ENCODE peak calls at places on chromosomes 3 and 15, in four cellular contexts. B is transverse colon, E is ovary, N is gastrocnemius medialis. A is an unnamed sample. For H3K4me1, the result is how much of the 10 kb centered on the place peaks cover.

GRCh38 chr15:98826658-98827057 is 178.3 kb downstream of the IGF1R start:
- DNase-seq in B (no peak), E (no peak), N (no peak), A (no peak)

GRCh38 chr3:45277636-45278035 is 51.5 kb upstream of the TMEM158 start:
- DNase-seq in B (no peak), E (no peak), N (no peak), A (no peak)

GRCh38 chr15:65904301-65904700 is 35.0 kb downstream of the RAB11A start:
- DNase-seq in B (no peak), E (no peak), N (no peak), A (peak)

GRCh38 chr15:25789206-25789605 is 73.9 kb downstream of the ATP10A start:
- DNase-seq in B (no peak), E (peak), N (peak), A (no peak)

GRCh38 chr3:171883257-171883892 is 40.2 kb downstream of the TMEM212 start:
- DNase-seq in B (no peak), E (no peak), N (no peak), A (no peak)

GRCh38 chr3:156668073-156668763 is 6.2 kb upstream of the TIPARP start:
- DNase-seq in B (peak), E (no peak), N (no peak), A (no peak)

GRCh38 chr15:83129791-83130190 is 22.3 kb downstream of the TM6SF1 start:
- DNase-seq in B (no peak), E (no peak), N (no peak), A (no peak)

GRCh38 chr15:52150043-52150825 is 37.7 kb upstream of the BCL2L10 start:
- DNase-seq in B (no peak), E (no peak), N (no peak), A (no peak)

GRCh38 chr3:171165986-171166385 is 139.5 kb upstream of the SLC2A2 start:
- DNase-seq in B (no peak), E (no peak), N (no peak), A (no peak)

GRCh38 chr15:99504071-99504822 is 61.5 kb upstream of the MEF2A start:
- DNase-seq in B (no peak), E (no peak), N (no peak), A (peak)

GRCh38 chr3:111159391-111159790 is 87.8 kb downstream of the NECTIN3 start:
- DNase-seq in B (no peak), E (no peak), N (no peak), A (no peak)

GRCh38 chr15:91356083-91356482 is 256.0 kb downstream of the SV2B start:
- DNase-seq in B (peak), E (no peak), N (no peak), A (no peak)

GRCh38 chr3:14467723-14468620 is 65.6 kb downstream of the SLC6A6 start:
- DNase-seq in B (peak), E (peak), N (no peak), A (no peak)

GRCh38 chr3:37853691-37854413 is 7.8 kb upstream of the CTDSPL start:
- DNase-seq in B (peak), E (no peak), N (no peak), A (no peak)

GRCh38 chr15:75606711-75607684 is 18.5 kb downstream of the SNUPN start:
- DNase-seq in B (peak), E (no peak), N (no peak), A (no peak)

GRCh38 chr15:28107111-28107893 is 8.2 kb upstream of the OCA2 start:
- DNase-seq in B (no peak), E (peak), N (no peak), A (no peak)

GRCh38 chr3:30689202-30689641 is 82.8 kb downstream of the TGFBR2 start:
- DNase-seq in B (peak), E (peak), N (no peak), A (no peak)

GRCh38 chr3:18505056-18505455 is 79.9 kb upstream of the SATB1 start:
- DNase-seq in B (no peak), E (no peak), N (no peak), A (no peak)

GRCh38 chr15:84979651-84980050 is 2.0 kb upstream of the PDE8A start:
- DNase-seq in B (peak), E (peak), N (no peak), A (no peak)

GRCh38 chr3:29370021-29370420 is 89.2 kb downstream of the RBMS3 start:
- DNase-seq in B (no peak), E (no peak), N (no peak), A (no peak)

GRCh38 chr3:66428733-66429132 is 72.1 kb downstream of the LRIG1 start:
- DNase-seq in B (peak), E (peak), N (peak), A (no peak)

GRCh38 chr3:116517308-116517707 is 72.0 kb upstream of the LSAMP start:
- DNase-seq in B (no peak), E (no peak), N (no peak), A (no peak)

GRCh38 chr15:98609144-98609852 is 39.0 kb upstream of the IGF1R start:
- DNase-seq in B (no peak), E (no peak), N (no peak), A (peak)

GRCh38 chr15:31435891-31436628 is 109.4 kb downstream of the KLF13 start:
- DNase-seq in B (no peak), E (no peak), N (peak), A (no peak)

GRCh38 chr3:143427626-143428025 is 308.1 kb downstream of the CHST2 start:
- DNase-seq in B (no peak), E (no peak), N (no peak), A (no peak)

GRCh38 chr3:12655701-12656100 is 8.2 kb downstream of the RAF1 start:
- DNase-seq in B (no peak), E (no peak), N (no peak), A (no peak)
- H3K4me1 ChIP-seq in B (under half), E (under half), N (half or more), A (half or more)

GRCh38 chr3:186361612-186362408 is at the start of gene DGKG:
- DNase-seq in B (peak), E (peak), N (no peak), A (no peak)
- TF ChIP-seq POLR2A in B (peak), E (peak), N (no peak), A (peak)

GRCh38 chr3:36763850-36764703 is at the start of gene DCLK3:
- DNase-seq in B (no peak), E (no peak), N (no peak), A (no peak)
- H3K4me1 ChIP-seq in B (under half), E (under half), N (under half), A (under half)

GRCh38 chr15:34366271-34367043 is 539 bp downstream of the LPCAT4 start:
- DNase-seq in B (peak), E (peak), N (peak), A (peak)
- TF ChIP-seq POLR2A in B (peak), E (no peak), N (no peak), A (no peak)

A was measured in esophagus muscularis mucosa.